ENCODE peak calls at places on chromosome 20, in five cellular contexts. G is IMR-90, O is mammary epithelial cell, R is fibroblast of the aortic adventitia, F is GM12865. A is an unnamed sample.

GRCh38 chr20:62662422-62662821 is 20.1 kb downstream of the SLCO4A1 start:
- DNase-seq in G (peak; percentile 80), O (peak; percentile 82), R (peak; percentile 87), F (no peak), A (no peak)

GRCh38 chr20:373171-373890 is 7.2 kb upstream of the TRIB3 start:
- DNase-seq in G (peak; percentile 92), O (peak; percentile 79), R (peak; percentile 88), F (no peak), A (no peak)

GRCh38 chr20:41538810-41539596 is 79.2 kb downstream of the CHD6 start:
- DNase-seq in G (no peak), O (no peak), R (no peak), F (no peak), A (no peak)

GRCh38 chr20:36666181-36666740 is 20.3 kb upstream of the SLA2 start:
- DNase-seq in G (peak; percentile 46), O (no peak), R (peak; percentile 60), F (peak; percentile 40), A (no peak)

GRCh38 chr20:62064788-62065668 is 653 bp downstream of the TAF4 start:
- DNase-seq in G (no peak), O (no peak), R (no peak), F (peak; percentile 32), A (no peak)

GRCh38 chr20:62656205-62656918 is 14.1 kb downstream of the SLCO4A1 start:
- DNase-seq in G (no peak), O (no peak), R (no peak), F (no peak), A (no peak)

GRCh38 chr20:58652606-58653303 is 1.7 kb downstream of the STX16 start:
- DNase-seq in G (no peak), O (no peak), R (no peak), F (no peak), A (no peak)

GRCh38 chr20:61295726-61296628 is 43.9 kb downstream of the CDH4 start:
- DNase-seq in G (no peak), O (peak; percentile 36), R (no peak), F (no peak), A (no peak)

GRCh38 chr20:31494131-31494530 is 19.0 kb downstream of the REM1 start:
- DNase-seq in G (peak; percentile 41), O (peak; percentile 49), R (peak; percentile 55), F (no peak), A (no peak)

GRCh38 chr20:2688041-2688591 is 4.5 kb upstream of the EBF4 start:
- DNase-seq in G (peak; percentile 29), O (no peak), R (peak; percentile 35), F (peak; percentile 53), A (no peak)

GRCh38 chr20:4782373-4782772 is 60.7 kb downstream of the PRND start:
- DNase-seq in G (no peak), O (no peak), R (no peak), F (no peak), A (no peak)

GRCh38 chr20:4776079-4776630 is 54.4 kb downstream of the PRND start:
- DNase-seq in G (no peak), O (no peak), R (no peak), F (no peak), A (no peak)

GRCh38 chr20:4781637-4782349 is 60.1 kb downstream of the PRND start:
- DNase-seq in G (no peak), O (no peak), R (no peak), F (no peak), A (no peak)

GRCh38 chr20:4781211-4781610 is 59.5 kb downstream of the PRND start:
- DNase-seq in G (no peak), O (no peak), R (peak; percentile 56), F (no peak), A (no peak)

GRCh38 chr20:4780245-4780644 is 58.5 kb downstream of the PRND start:
- DNase-seq in G (no peak), O (no peak), R (no peak), F (no peak), A (no peak)
- TF ChIP-seq CTCF in G (no peak), O (no peak), R (no peak), F (no peak), A (no peak)

GRCh38 chr20:44222969-44223368 is 12.4 kb upstream of the OSER1 start:
- DNase-seq in G (no peak), O (no peak), R (no peak), F (no peak), A (no peak)
- TF ChIP-seq CTCF in G (no peak), O (no peak), R (no peak), F (no peak), A (no peak)

DNA sequence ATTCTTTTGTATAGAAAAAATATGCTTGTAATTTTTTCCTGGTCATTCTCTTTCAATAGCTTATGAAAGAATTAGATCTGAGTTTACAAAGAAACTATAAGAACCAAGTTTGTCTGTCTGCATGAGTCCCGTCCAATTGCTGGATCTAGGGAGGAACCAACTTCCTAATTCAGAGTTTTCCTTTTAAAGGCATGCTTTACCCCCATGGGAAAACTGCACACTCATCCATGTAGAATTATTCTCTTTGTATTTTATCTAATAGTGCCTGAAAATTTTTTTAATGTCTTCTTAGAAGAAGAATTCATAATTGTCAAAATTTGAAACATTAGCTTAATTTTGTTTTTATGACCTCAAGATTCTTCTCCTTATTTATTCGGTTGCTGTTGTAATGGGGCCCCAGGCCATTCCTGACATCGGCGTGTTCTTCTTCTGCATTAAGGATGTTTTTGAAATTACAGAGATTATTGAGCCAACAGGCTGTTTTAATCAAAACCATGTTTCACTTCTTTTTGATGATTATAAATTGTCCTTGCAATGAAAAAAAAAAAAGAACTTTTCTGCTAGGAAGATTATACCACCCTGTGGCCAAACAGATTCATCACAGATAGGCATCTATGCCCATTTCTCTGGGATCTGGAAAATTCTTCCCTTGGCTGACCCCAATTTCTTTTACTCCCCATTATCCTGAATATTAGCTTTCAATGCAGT is 100.3 kb downstream of the ZNF217 start:
- DNase-seq in G (no peak), O (no peak), R (peak; percentile 20), F (no peak), A (no peak)
- TF ChIP-seq CTCF in G (no peak), O (no peak), R (peak; percentile 7), F (no peak), A (no peak)

GRCh38 chr20:34516038-34516873 is at the start of gene DYNLRB1:
- DNase-seq in G (peak; percentile 96), O (peak; percentile 91), R (peak; percentile 98), F (peak; percentile 97), A (peak; percentile 97)
- TF ChIP-seq CTCF in G (no peak), O (no peak), R (no peak), F (no peak), A (no peak)

GRCh38 chr20:50278684-50279531 is 88.3 kb downstream of the CEBPB start:
- DNase-seq in G (no peak), O (peak; percentile 29), R (peak; percentile 51), F (no peak), A (peak; percentile 81)
- TF ChIP-seq CTCF in G (no peak), O (no peak), R (peak; percentile 45), F (no peak), A (no peak)

GRCh38 chr20:50399917-50400704 is 110.1 kb upstream of the PTPN1 start:
- DNase-seq in G (peak; percentile 60), O (peak; percentile 44), R (no peak), F (no peak), A (no peak)
- TF ChIP-seq CTCF in G (peak; percentile 3), O (no peak), R (no peak), F (no peak), A (peak; percentile 2)